ENCODE peak calls at places on chromosomes 5 and 9, in seven cellular contexts. O is gastrocnemius medialis, D is kidney, G is small intestine, H is fibroblast of villous mesenchyme, S is SJSA1, Q is AG10803. A is an unnamed sample.

GRCh38 chr5:124276166-124276565 is 470.3 kb downstream of the ZNF608 start:
- DNase-seq in Q (no peak), O (no peak), S (no peak), D (no peak), H (no peak), G (no peak), A (no peak)

GRCh38 chr5:148941810-148942209 is 115.4 kb downstream of the ADRB2 start:
- DNase-seq in Q (no peak), D (no peak), H (no peak), O (no peak), S (peak), G (no peak), A (no peak)

GRCh38 chr5:19388391-19388790 is 599.6 kb downstream of the CDH18 start:
- DNase-seq in H (no peak), G (no peak), O (no peak), Q (no peak), S (no peak), D (no peak), A (no peak)

GRCh38 chr9:3768698-3769458 is 243.1 kb upstream of the RFX3 start:
- DNase-seq in S (no peak), Q (peak), H (peak), G (no peak), D (peak), O (no peak), A (no peak)

GRCh38 chr9:78234810-78235209 is 1.1 kb upstream of the CEP78 start:
- DNase-seq in Q (peak), S (no peak), G (no peak), D (no peak), O (no peak), H (peak), A (no peak)

GRCh38 chr9:129968690-129969485 is 74.1 kb downstream of the FNBP1 start:
- DNase-seq in G (peak), D (no peak), O (no peak), Q (peak), H (peak), S (no peak), A (no peak)

GRCh38 chr5:72441861-72442540 is 65.2 kb downstream of the ZNF366 start:
- DNase-seq in G (no peak), D (no peak), Q (peak), O (no peak), H (peak), S (peak), A (no peak)

GRCh38 chr9:75996726-75997125 is 106.3 kb downstream of the PCSK5 start:
- DNase-seq in Q (no peak), G (peak), O (no peak), D (no peak), H (no peak), S (no peak), A (no peak)

GRCh38 chr5:150263801-150264621 is 25.6 kb downstream of the CAMK2A start:
- DNase-seq in D (no peak), H (peak), O (peak), Q (peak), S (peak), G (no peak), A (no peak)

GRCh38 chr9:129885018-129885669 is 49.9 kb downstream of the USP20 start:
- DNase-seq in H (no peak), S (no peak), D (peak), Q (no peak), O (no peak), G (peak), A (peak)

GRCh38 chr5:123089572-123089970 is 530 bp downstream of the PRDM6 start:
- DNase-seq in Q (peak), H (peak), O (no peak), D (peak), G (no peak), S (no peak), A (no peak)

GRCh38 chr5:53777864-53778618 is 217.6 kb downstream of the NDUFS4 start:
- DNase-seq in O (no peak), G (no peak), H (no peak), Q (no peak), S (no peak), D (no peak), A (peak)

GRCh38 chr9:91857291-91857781 is 92.7 kb downstream of the ROR2 start:
- DNase-seq in Q (no peak), H (peak), O (no peak), S (no peak), G (no peak), D (no peak), A (no peak)

GRCh38 chr9:16928179-16928945 is 57.9 kb upstream of the BNC2 start:
- DNase-seq in Q (no peak), D (no peak), S (no peak), H (no peak), O (no peak), G (no peak), A (no peak)

GRCh38 chr5:119036101-119036762 is 34.7 kb upstream of the DMXL1 start:
- DNase-seq in D (no peak), H (peak), G (peak), O (no peak), Q (peak), S (no peak), A (no peak)

GRCh38 chr9:98709968-98710965 is 1.5 kb upstream of the GABBR2 start:
- DNase-seq in Q (peak), S (no peak), H (peak), D (no peak), O (no peak), G (peak), A (no peak)

GRCh38 chr5:152912924-152913323 is 507.8 kb upstream of the NMUR2 start:
- DNase-seq in S (no peak), D (no peak), Q (no peak), H (no peak), O (no peak), G (no peak), A (no peak)

GRCh38 chr9:114231218-114232090 is 76.1 kb downstream of the COL27A1 start:
- DNase-seq in S (no peak), G (no peak), O (no peak), D (no peak), H (no peak), Q (no peak), A (no peak)

GRCh38 chr5:82796643-82797416 is 280.4 kb downstream of the TMEM167A start:
- DNase-seq in H (no peak), O (no peak), S (no peak), G (no peak), Q (no peak), D (no peak), A (no peak)

GRCh38 chr9:116157436-116158138 is 4.0 kb downstream of the PAPPA start:
- DNase-seq in S (peak), D (no peak), O (no peak), G (no peak), H (peak), Q (peak), A (no peak)

GRCh38 chr5:3377831-3378230 is 217.8 kb upstream of the IRX1 start:
- DNase-seq in G (no peak), H (no peak), Q (no peak), S (no peak), O (no peak), D (no peak), A (no peak)

GRCh38 chr9:74499770-74500583 is 2.8 kb downstream of the RORB start:
- DNase-seq in D (peak), H (peak), G (no peak), O (no peak), S (no peak), Q (no peak), A (no peak)

GRCh38 chr5:89595065-89595464 is 712.1 kb upstream of the MEF2C start:
- DNase-seq in Q (peak), D (no peak), O (no peak), G (no peak), S (peak), H (no peak), A (no peak)

GRCh38 chr5:83048277-83048676 is 28.9 kb downstream of the TMEM167A start:
- DNase-seq in G (no peak), H (no peak), Q (no peak), D (no peak), S (no peak), O (no peak), A (no peak)

GRCh38 chr9:7979591-7979990 is 180.0 kb upstream of the DMAC1 start:
- DNase-seq in S (no peak), Q (no peak), O (no peak), H (no peak), D (no peak), G (no peak), A (no peak)

GRCh38 chr9:7980691-7981289 is 181.2 kb upstream of the DMAC1 start:
- DNase-seq in O (no peak), Q (no peak), H (no peak), G (no peak), S (no peak), D (no peak), A (no peak)

GRCh38 chr9:7984713-7985112 is 185.1 kb upstream of the DMAC1 start:
- DNase-seq in G (no peak), H (no peak), D (no peak), Q (no peak), O (no peak), S (no peak), A (no peak)

GRCh38 chr9:7983361-7983974 is 183.9 kb upstream of the DMAC1 start:
- DNase-seq in D (no peak), H (no peak), Q (no peak), O (no peak), S (no peak), G (no peak), A (no peak)

DNA sequence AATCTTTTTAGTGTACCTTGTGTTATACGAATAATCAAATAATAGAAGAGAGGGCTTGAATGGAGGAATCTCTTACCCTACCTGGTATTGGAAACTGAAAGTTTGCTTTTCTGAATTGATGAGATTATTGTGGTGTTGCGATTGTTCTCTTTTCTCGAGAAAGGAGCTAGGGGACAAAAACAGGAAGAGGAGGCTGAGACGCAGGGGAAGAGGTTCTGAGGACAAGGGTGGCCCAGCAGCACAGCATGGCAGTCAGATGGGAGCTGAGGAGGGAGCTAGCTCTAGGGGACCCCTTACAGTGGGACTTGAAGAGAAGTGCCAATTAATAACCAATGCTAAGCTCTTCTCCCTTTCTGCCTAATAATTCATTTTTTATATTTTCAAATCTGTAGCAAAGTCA is 183.3 kb upstream of the DMAC1 start:
- DNase-seq in O (no peak), D (no peak), G (no peak), Q (no peak), S (no peak), H (no peak), A (no peak)
- H3K4me3 ChIP-seq in O (no peak), D (no peak), G (no peak), Q (no peak), S (no peak), H (no peak), A (no peak)

DNA sequence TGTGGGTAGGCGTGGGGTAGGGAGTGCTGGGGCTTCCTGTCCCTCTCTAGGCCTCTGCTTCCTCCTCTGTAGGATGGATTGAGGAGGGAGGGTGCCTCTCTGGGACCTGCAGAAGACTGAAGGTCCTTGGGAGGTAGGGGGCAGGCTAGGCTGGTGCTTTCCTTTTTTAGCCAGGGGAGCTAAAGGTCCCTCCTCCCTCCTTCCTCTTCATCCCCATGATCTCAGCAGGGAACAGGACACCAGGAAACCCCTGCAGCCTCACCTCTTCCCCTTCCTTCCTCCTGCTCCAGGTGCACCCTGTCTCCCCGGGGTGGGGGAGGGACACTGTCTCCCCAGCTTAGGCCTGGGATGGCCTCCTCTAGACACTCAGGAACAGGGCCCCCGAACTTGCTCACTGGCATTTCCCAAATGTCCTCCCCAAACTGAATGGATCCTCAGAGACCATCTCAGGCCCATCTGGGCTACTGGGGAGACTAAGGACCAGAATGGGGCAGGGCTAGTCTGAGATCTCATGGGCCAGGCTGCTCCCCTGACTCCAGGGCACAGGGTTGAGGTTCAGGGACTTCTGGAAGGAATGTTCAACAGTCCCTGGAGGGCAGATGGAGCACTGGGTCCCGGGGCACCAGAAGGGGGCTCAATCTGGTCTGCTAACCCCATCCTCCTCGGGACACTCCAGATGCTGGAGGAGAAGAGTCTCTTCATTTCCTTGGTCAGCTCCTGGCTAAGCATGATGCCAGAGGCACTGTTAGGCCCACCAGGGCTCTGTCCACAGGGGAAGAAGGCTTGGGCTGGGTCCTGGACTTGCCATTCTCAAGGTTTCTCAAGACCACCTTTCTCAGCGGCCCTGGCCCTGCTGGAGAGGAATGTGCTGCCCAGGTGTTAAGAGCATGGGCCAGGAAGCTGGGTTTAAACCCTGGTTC is 8.2 kb downstream of the SH2D3C start:
- DNase-seq in H (no peak), G (no peak), S (no peak), O (no peak), D (no peak), Q (no peak), A (no peak)
- H3K4me3 ChIP-seq in H (no peak), G (no peak), S (no peak), O (peak), D (peak), Q (no peak), A (peak)

GRCh38 chr5:177403194-177403825 is 2.8 kb upstream of the PFN3 start:
- DNase-seq in D (peak), H (peak), Q (no peak), S (no peak), O (no peak), G (peak), A (peak)
- H3K4me3 ChIP-seq in D (peak), H (peak), Q (peak), S (peak), O (peak), G (no peak), A (peak)

GRCh38 chr5:131212471-131213021 is 41.8 kb downstream of the LYRM7 start:
- DNase-seq in G (no peak), S (no peak), Q (no peak), O (no peak), H (no peak), D (no peak), A (peak)
- H3K4me3 ChIP-seq in G (no peak), S (no peak), Q (no peak), O (no peak), H (no peak), D (no peak), A (peak)

GRCh38 chr5:62980884-62981283 is 402.3 kb downstream of the LRRC70 start:
- DNase-seq in O (no peak), H (no peak), D (no peak), Q (no peak), S (no peak), G (no peak), A (no peak)
- H3K4me3 ChIP-seq in O (no peak), H (no peak), D (no peak), Q (no peak), S (no peak), G (no peak), A (no peak)

DNA sequence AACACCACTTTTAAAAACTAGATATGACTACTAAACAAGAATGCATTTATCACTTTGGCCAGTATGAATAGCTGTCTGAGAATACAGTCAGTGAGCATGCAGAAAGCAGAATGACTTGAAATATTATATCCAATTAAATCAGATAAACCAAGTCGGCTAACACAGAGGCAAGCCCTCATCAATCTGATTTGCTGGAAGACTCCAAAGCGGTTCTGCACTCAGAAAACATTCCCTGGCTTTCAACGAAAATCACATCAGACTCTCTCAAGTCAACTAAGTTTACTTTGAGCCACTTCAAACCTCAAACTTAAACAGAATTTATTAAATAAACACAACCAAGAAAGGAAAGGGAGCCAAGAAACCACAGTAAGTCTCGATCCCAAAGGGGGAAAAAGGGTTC is 1.4 kb downstream of the MYO10 start:
- DNase-seq in D (no peak), Q (no peak), S (no peak), G (peak), O (no peak), H (peak), A (no peak)
- H3K4me3 ChIP-seq in D (peak), Q (peak), S (peak), G (peak), O (peak), H (peak), A (no peak)

DNA sequence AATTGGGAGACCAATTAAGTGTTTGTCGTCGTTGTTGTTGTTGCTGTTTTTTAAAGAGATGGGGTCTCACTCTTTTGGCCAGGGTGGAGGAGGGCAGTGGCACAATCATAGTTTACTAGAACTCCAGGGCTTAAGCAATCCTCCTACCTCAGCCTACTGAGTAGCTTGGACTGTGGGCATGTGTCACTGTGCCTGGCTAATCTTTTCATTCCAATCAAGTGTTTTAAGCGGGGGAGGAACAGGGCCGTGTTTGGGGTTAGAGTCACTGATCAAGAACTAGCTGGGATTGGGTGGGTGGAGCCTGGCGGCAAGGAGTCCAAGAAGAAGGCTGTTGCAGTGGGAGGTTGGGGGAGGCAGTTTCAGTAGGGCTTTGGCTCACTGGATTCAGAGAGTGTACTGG is 13.8 kb downstream of the SNX30 start:
- DNase-seq in G (peak), H (peak), D (no peak), S (no peak), Q (peak), O (no peak), A (no peak)
- H3K4me3 ChIP-seq in G (no peak), H (no peak), D (no peak), S (no peak), Q (no peak), O (no peak), A (no peak)